ENCODE peak calls at places on chromosomes 3 and 15, in seven cellular contexts. P is RCC 7860; M is HT-29; H is MCF 10A; Y is activated CD4-positive, alpha-beta T cell treated with anti-CD3 and anti-CD28 coated beads for 24 hours; C is ACHN; F is activated CD8-positive, alpha-beta T cell treated with anti-CD3 and anti-CD28 coated beads, Interleukin-2, amount 10 ng/mL, durations not matched to agents 7 days and 5 days. O is an unnamed sample.

GRCh38 chr3:17039579-17039978 is 154.8 kb downstream of the PLCL2 start:
- DNase-seq in C (peak), M (peak), P (peak), Y (no peak), F (no peak), H (peak), O (peak)

GRCh38 chr3:186042521-186043202 is 66.2 kb downstream of the ETV5 start:
- DNase-seq in C (no peak), P (no peak), F (no peak), Y (no peak), H (no peak), M (no peak), O (no peak)

GRCh38 chr3:71128951-71129350 is 454.6 kb downstream of the FOXP1 start:
- DNase-seq in H (no peak), C (no peak), M (peak), F (no peak), P (no peak), Y (no peak), O (no peak)

GRCh38 chr15:56919708-56920637 is 1.5 kb downstream of the TCF12 start:
- DNase-seq in C (peak), P (peak), Y (peak), F (peak), M (peak), H (peak), O (peak)

GRCh38 chr15:33007295-33007855 is 187.1 kb downstream of the FMN1 start:
- DNase-seq in Y (no peak), H (peak), C (peak), M (peak), F (no peak), P (peak), O (peak)

GRCh38 chr15:66558271-66558670 is 7.5 kb downstream of the LCTL start:
- DNase-seq in P (no peak), C (no peak), Y (no peak), H (no peak), M (no peak), F (no peak), O (no peak)

GRCh38 chr3:174769171-174769570 is 90.0 kb upstream of the NAALADL2 start:
- DNase-seq in Y (no peak), C (no peak), H (no peak), P (no peak), F (no peak), M (no peak), O (no peak)

GRCh38 chr15:27025411-27026051 is 54.5 kb downstream of the GABRG3 start:
- DNase-seq in M (no peak), C (no peak), P (no peak), H (no peak), F (no peak), Y (no peak), O (no peak)

GRCh38 chr3:48662753-48663488 is at the start of gene CELSR3:
- DNase-seq in Y (peak), M (peak), F (peak), C (peak), H (peak), P (peak), O (peak)

GRCh38 chr15:31133890-31134289 is 32.4 kb upstream of the TRPM1 start:
- DNase-seq in M (no peak), F (no peak), C (no peak), H (no peak), Y (no peak), P (no peak), O (no peak)

GRCh38 chr3:7508821-7509220 is 647.9 kb downstream of the GRM7 start:
- DNase-seq in M (peak), P (peak), C (no peak), F (no peak), H (peak), Y (no peak), O (peak)

GRCh38 chr3:126749547-126749875 is 45.5 kb downstream of the CHCHD6 start:
- DNase-seq in M (no peak), F (no peak), Y (no peak), H (no peak), P (no peak), C (no peak), O (no peak)

GRCh38 chr15:78251136-78251535 is 13.2 kb upstream of the DNAJA4 start:
- DNase-seq in P (no peak), C (no peak), H (no peak), F (no peak), M (no peak), Y (no peak), O (no peak)

GRCh38 chr3:62835594-62836236 is 39.5 kb downstream of the CADPS start:
- DNase-seq in C (no peak), H (no peak), M (no peak), P (no peak), Y (no peak), F (no peak), O (no peak)

GRCh38 chr15:90883971-90884718 is at the start of gene FES:
- DNase-seq in F (no peak), C (no peak), H (no peak), M (no peak), Y (no peak), P (no peak), O (no peak)

GRCh38 chr15:56298723-56299122 is 55.0 kb upstream of the RFX7 start:
- DNase-seq in H (no peak), P (no peak), C (no peak), Y (no peak), F (no peak), M (no peak), O (no peak)

GRCh38 chr3:46893763-46894162 is 16.2 kb downstream of the PTH1R start:
- DNase-seq in M (no peak), P (no peak), F (no peak), C (no peak), Y (no peak), H (no peak), O (no peak)

GRCh38 chr3:36244728-36245127 is 135.6 kb upstream of the STAC start:
- DNase-seq in P (peak), F (no peak), Y (no peak), H (peak), M (no peak), C (peak), O (peak)

GRCh38 chr3:66507631-66508260 is 6.9 kb upstream of the LRIG1 start:
- DNase-seq in F (no peak), P (no peak), Y (no peak), M (no peak), C (no peak), H (no peak), O (no peak)

GRCh38 chr3:131485116-131485515 is 17.7 kb downstream of the MRPL3 start:
- DNase-seq in M (no peak), H (no peak), Y (no peak), C (no peak), F (no peak), P (no peak), O (no peak)

GRCh38 chr3:12483364-12483763 is 916 bp upstream of the TSEN2 start:
- DNase-seq in M (peak), Y (no peak), F (no peak), H (peak), C (peak), P (peak), O (no peak)

GRCh38 chr3:1773679-1774078 is 325.0 kb upstream of the CNTN4 start:
- DNase-seq in F (no peak), P (no peak), C (no peak), H (no peak), M (no peak), Y (no peak), O (no peak)

GRCh38 chr3:77256584-77257488 is 216.9 kb downstream of the ROBO2 start:
- DNase-seq in P (no peak), C (no peak), Y (no peak), H (no peak), M (no peak), F (no peak), O (no peak)

GRCh38 chr3:120172070-120172469 is 77.8 kb upstream of the GSK3B start:
- DNase-seq in M (no peak), C (no peak), H (peak), Y (no peak), F (no peak), P (peak), O (peak)

GRCh38 chr15:89101302-89102191 is 13.3 kb downstream of the ABHD2 start:
- DNase-seq in P (peak), H (peak), C (peak), F (no peak), M (peak), Y (no peak), O (peak)

GRCh38 chr3:42492508-42493080 is 9.8 kb upstream of the VIPR1 start:
- DNase-seq in M (no peak), F (peak), C (no peak), Y (no peak), H (no peak), P (no peak), O (no peak)

GRCh38 chr3:86774082-86774691 is 216.8 kb downstream of the VGLL3 start:
- DNase-seq in F (no peak), M (peak), P (peak), C (peak), Y (no peak), H (peak), O (peak)

GRCh38 chr15:69557340-69558137 is 104.9 kb downstream of the RPLP1 start:
- DNase-seq in H (peak), Y (no peak), F (no peak), C (peak), P (peak), M (peak), O (peak)

GRCh38 chr3:50408445-50408953 is 49.2 kb upstream of the TMEM115 start:
- DNase-seq in M (no peak), P (no peak), C (no peak), H (no peak), F (no peak), Y (no peak), O (no peak)

GRCh38 chr3:161500057-161500836 is 3.6 kb downstream of the OTOL1 start:
- DNase-seq in H (peak), P (no peak), C (no peak), Y (no peak), M (peak), F (no peak), O (no peak)

GRCh38 chr15:31489801-31490646 is 163.4 kb downstream of the KLF13 start:
- DNase-seq in P (no peak), M (peak), C (peak), H (peak), F (peak), Y (no peak), O (peak)

GRCh38 chr3:185717121-185717520 is 107.7 kb downstream of the IGF2BP2 start:
- DNase-seq in F (no peak), H (peak), Y (no peak), M (no peak), P (no peak), C (peak), O (peak)

GRCh38 chr3:128416578-128417150 is 50.0 kb downstream of the DNAJB8 start:
- DNase-seq in P (peak), F (no peak), M (peak), Y (no peak), H (peak), C (peak), O (peak)

GRCh38 chr3:139870000-139870675 is 64.8 kb upstream of the CLSTN2 start:
- DNase-seq in P (no peak), C (no peak), M (no peak), H (peak), F (no peak), Y (no peak), O (peak)

GRCh38 chr3:154835638-154836037 is 244.5 kb upstream of the MME start:
- DNase-seq in F (no peak), M (no peak), P (no peak), Y (no peak), H (no peak), C (no peak), O (no peak)

GRCh38 chr3:49654955-49655556 is 19.1 kb upstream of the APEH start:
- DNase-seq in C (no peak), F (no peak), M (no peak), P (no peak), H (peak), Y (no peak), O (no peak)

GRCh38 chr3:8869613-8870012 is 93.7 kb downstream of the RAD18 start:
- DNase-seq in P (peak), Y (no peak), H (peak), M (peak), F (no peak), C (peak), O (peak)

GRCh38 chr3:157913751-157914150 is 192.5 kb downstream of the SHOX2 start:
- DNase-seq in Y (no peak), F (no peak), M (no peak), P (no peak), H (peak), C (no peak), O (no peak)

GRCh38 chr3:158791259-158791920 is 10.5 kb upstream of the MFSD1 start:
- DNase-seq in Y (no peak), M (peak), P (peak), C (peak), F (peak), H (peak), O (peak)